ENCODE peak calls at places on chromosome X, in four cellular contexts. K is neural progenitor cell, O is brain microvascular endothelial cell, I is uterus. U is an unnamed sample.

GRCh38 chrX:66017659-66018170 is 22.2 kb downstream of the VSIG4 start:
- DNase-seq in K (no peak), O (no peak), I (no peak), U (no peak)

GRCh38 chrX:46577116-46578005 is 3.8 kb downstream of the CHST7 start:
- DNase-seq in K (no peak), O (peak), I (no peak), U (no peak)

GRCh38 chrX:37993857-37994619 is 12.3 kb upstream of the SYTL5 start:
- DNase-seq in K (peak), O (no peak), I (no peak), U (no peak)

GRCh38 chrX:100410083-100410590 is at the start of gene PCDH19:
- DNase-seq in K (peak), O (peak), I (peak), U (peak)

GRCh38 chrX:10582945-10583344 is 37.4 kb downstream of the MID1 start:
- DNase-seq in K (no peak), O (no peak), I (no peak), U (peak)

GRCh38 chrX:125287282-125287681 is 32.4 kb upstream of the TEX13C start:
- DNase-seq in K (no peak), O (no peak), I (no peak), U (no peak)

GRCh38 chrX:37425370-37425769 is 76.2 kb downstream of the PRRG1 start:
- DNase-seq in K (no peak), O (peak), I (no peak), U (no peak)

GRCh38 chrX:105189093-105189492 is 31.4 kb downstream of the TEX13A start:
- DNase-seq in K (no peak), O (no peak), I (no peak), U (no peak)

GRCh38 chrX:134868766-134869495 is 121.9 kb upstream of the SMIM10 start:
- DNase-seq in K (no peak), O (peak), I (no peak), U (peak)

GRCh38 chrX:78456909-78457308 is 129.5 kb upstream of the CYSLTR1 start:
- DNase-seq in K (no peak), O (no peak), I (no peak), U (no peak)

GRCh38 chrX:123736333-123736921 is 3.6 kb upstream of the THOC2 start:
- DNase-seq in K (no peak), O (peak), I (no peak), U (peak)

GRCh38 chrX:44035576-44035975 is 62.4 kb upstream of the NDP start:
- DNase-seq in K (no peak), O (peak), I (no peak), U (no peak)

GRCh38 chrX:73812256-73812655 is 249.3 kb downstream of the CHIC1 start:
- DNase-seq in K (no peak), O (no peak), I (no peak), U (no peak)

GRCh38 chrX:80572636-80573035 is 152.4 kb downstream of the TENT5D start:
- DNase-seq in K (no peak), O (no peak), I (no peak), U (no peak)

GRCh38 chrX:119359618-119360382 is 39.3 kb upstream of the SLC25A43 start:
- DNase-seq in K (no peak), O (no peak), I (no peak), U (no peak)

GRCh38 chrX:153670748-153671588 is 2.6 kb downstream of the PNCK start:
- DNase-seq in K (no peak), O (no peak), I (no peak), U (no peak)

GRCh38 chrX:106619797-106620196 is 8.0 kb downstream of the RADX start:
- DNase-seq in K (no peak), O (no peak), I (no peak), U (peak)

GRCh38 chrX:19566359-19567141 is 51.2 kb upstream of the MAP3K15 start:
- DNase-seq in K (no peak), O (peak), I (no peak), U (peak)

GRCh38 chrX:13662537-13662841 is 9.5 kb downstream of the TCEANC start:
- DNase-seq in K (no peak), O (no peak), I (peak), U (peak)

GRCh38 chrX:39750246-39750790 is 347.4 kb downstream of the BCOR start:
- DNase-seq in K (no peak), O (no peak), I (no peak), U (no peak)

GRCh38 chrX:34562006-34562405 is 95.1 kb downstream of the TMEM47 start:
- DNase-seq in K (no peak), O (no peak), I (no peak), U (no peak)

GRCh38 chrX:154363706-154364439 is 10.6 kb downstream of the FLNA start:
- DNase-seq in K (no peak), O (no peak), I (no peak), U (no peak)

GRCh38 chrX:136260801-136261200 is 9.6 kb upstream of the MAP7D3 start:
- DNase-seq in K (no peak), O (peak), I (no peak), U (peak)

GRCh38 chrX:130566028-130566683 is 164.4 kb downstream of the RBMX2 start:
- DNase-seq in K (no peak), O (no peak), I (no peak), U (no peak)

GRCh38 chrX:11949291-11949690 is 189.0 kb upstream of the FRMPD4 start:
- DNase-seq in K (no peak), O (no peak), I (no peak), U (no peak)

GRCh38 chrX:130186645-130187044 is 14.9 kb downstream of the RAB33A start:
- DNase-seq in K (no peak), O (no peak), I (no peak), U (peak)

GRCh38 chrX:15334561-15334960 is 762 bp downstream of the PIGA start:
- DNase-seq in K (no peak), O (peak), I (no peak), U (peak)

GRCh38 chrX:147364896-147365295 is 546.8 kb upstream of the FMR1 start:
- DNase-seq in K (no peak), O (no peak), I (no peak), U (no peak)

GRCh38 chrX:13024911-13025454 is 19.4 kb downstream of the FAM9C start:
- DNase-seq in K (no peak), O (no peak), I (no peak), U (no peak)

GRCh38 chrX:16834811-16835210 is 35.4 kb downstream of the RBBP7 start:
- DNase-seq in K (peak), O (no peak), I (no peak), U (no peak)

GRCh38 chrX:112704226-112704625 is 24.5 kb upstream of the LHFPL1 start:
- DNase-seq in K (no peak), O (no peak), I (no peak), U (no peak)

GRCh38 chrX:22032084-22032483 is at the start of gene PHEX:
- DNase-seq in K (no peak), O (no peak), I (no peak), U (no peak)

GRCh38 chrX:19739683-19740082 is 147.7 kb downstream of the SH3KBP1 start:
- DNase-seq in K (peak), O (peak), I (peak), U (peak)

GRCh38 chrX:53544936-53545335 is 110.8 kb upstream of the HSD17B10 start:
- DNase-seq in K (no peak), O (no peak), I (no peak), U (no peak)

GRCh38 chrX:45710081-45710801 is 509.6 kb upstream of the DIPK2B start:
- DNase-seq in K (no peak), O (peak), I (no peak), U (peak)

GRCh38 chrX:47579537-47579936 is 2.7 kb upstream of the TIMP1 start:
- DNase-seq in K (no peak), O (peak), I (no peak), U (peak)

GRCh38 chrX:107654778-107655761 is 26.8 kb downstream of the PRPS1 start:
- DNase-seq in K (peak), O (peak), I (peak), U (peak)
- TF ChIP-seq CTCF in K (peak), O (peak), I (peak), U (peak)

GRCh38 chrX:48978226-48978625 is 6.6 kb upstream of the KCND1 start:
- DNase-seq in K (no peak), O (no peak), I (no peak), U (no peak)
- H3K4me3 ChIP-seq in K (no peak), O (no peak), I (no peak), U (no peak)

DNA sequence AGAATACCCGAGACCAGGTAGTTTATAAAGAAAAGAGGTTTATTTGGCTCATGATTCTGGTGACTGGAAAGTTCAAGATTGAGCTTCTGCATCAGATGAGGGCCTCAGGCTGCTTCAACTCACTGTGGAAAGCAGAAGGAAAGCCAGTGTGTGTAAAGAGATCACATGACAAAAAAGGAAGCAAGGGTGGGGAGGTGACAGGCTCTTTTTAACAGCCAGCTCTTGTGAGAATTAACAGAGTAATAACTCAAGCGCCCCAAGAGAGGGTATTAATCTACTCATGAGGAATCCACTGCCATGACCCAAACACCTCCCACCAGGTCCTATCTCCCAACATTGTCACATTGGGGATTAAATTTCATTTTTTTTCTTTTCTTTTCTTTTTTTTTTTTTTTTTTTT is 6.3 kb upstream of the YIPF6 start:
- DNase-seq in K (no peak), O (no peak), I (no peak), U (no peak)
- TF ChIP-seq CTCF in K (no peak), O (no peak), I (no peak), U (no peak)

GRCh38 chrX:149504915-149505651 is at the start of gene IDS:
- DNase-seq in K (peak), O (peak), I (peak), U (peak)
- H3K4me3 ChIP-seq in K (peak), O (peak), I (peak), U (peak)

DNA sequence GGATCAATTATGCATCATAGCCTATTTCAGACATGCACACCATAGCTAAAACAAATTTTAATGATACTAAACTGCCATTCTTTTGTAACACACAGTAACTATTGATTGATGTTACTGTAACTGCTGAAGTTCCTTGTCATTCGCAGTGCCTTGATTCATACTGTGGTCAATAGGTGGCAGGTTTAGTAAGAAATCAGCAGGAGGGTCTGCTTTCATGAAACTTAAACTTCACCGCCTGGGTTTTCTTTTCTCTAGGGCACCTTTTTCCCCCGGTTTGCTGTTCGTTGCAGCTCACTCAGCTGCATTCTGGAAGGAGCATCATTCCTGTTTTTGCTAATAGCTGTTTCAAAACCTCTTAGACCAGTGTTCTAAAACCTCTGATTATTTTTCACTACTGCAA is 88.1 kb downstream of the RPA4 start:
- DNase-seq in K (no peak), O (no peak), I (no peak), U (no peak)
- TF ChIP-seq CTCF in K (no peak), O (peak), I (no peak), U (no peak)

DNA sequence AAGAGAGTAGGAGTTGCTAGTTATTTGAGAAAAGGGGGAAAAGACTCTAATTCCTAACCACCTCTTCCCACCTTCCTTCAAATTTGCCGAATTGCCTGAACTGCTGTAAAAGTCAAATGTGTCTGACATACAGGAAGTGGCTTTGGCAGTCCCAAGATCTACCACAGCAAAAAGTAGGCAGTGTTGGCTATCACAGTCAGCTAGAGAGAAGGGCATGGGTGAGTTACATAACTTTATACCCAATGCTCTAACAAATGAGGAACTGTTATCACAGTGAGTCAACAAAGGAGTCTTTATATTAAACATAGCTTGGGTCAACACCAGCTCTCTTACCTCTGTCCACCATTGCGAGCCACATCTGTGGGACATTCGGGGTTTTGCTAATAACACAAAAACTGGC is 2.4 kb upstream of the MBNL3 start:
- DNase-seq in K (no peak), O (no peak), I (no peak), U (no peak)
- H3K4me3 ChIP-seq in K (no peak), O (no peak), I (no peak), U (no peak)